ENCODE peak calls at places on chromosome 18, in ten cellular contexts. M, N, B, E, Q, T, O, X, Z and J are unnamed samples.

GRCh38 chr18:69703461-69703860 is 244.2 kb downstream of the CD226 start:
- DNase-seq in Q (no peak), T (no peak), M (no peak), N (no peak), O (no peak), B (no peak), E (no peak), Z (no peak), X (no peak), J (no peak)

GRCh38 chr18:54775686-54776085 is 52.6 kb upstream of the RAB27B start:
- DNase-seq in E (no peak), B (no peak), X (peak; percentile 89), O (no peak), N (no peak), M (peak; percentile 92), T (no peak), Q (no peak), Z (no peak), J (no peak)

GRCh38 chr18:31618801-31619200 is 27.1 kb downstream of the TTR start:
- DNase-seq in E (no peak), X (no peak), Z (no peak), M (no peak), N (no peak), T (no peak), Q (no peak), B (no peak), O (no peak), J (no peak)

GRCh38 chr18:11808001-11808855 is 43.0 kb upstream of the CHMP1B start:
- DNase-seq in M (peak; percentile 60), T (no peak), Q (no peak), Z (no peak), X (peak; percentile 13), B (no peak), O (no peak), E (no peak), N (peak; percentile 26), J (no peak)

GRCh38 chr18:44579745-44580144 is 100.9 kb upstream of the SETBP1 start:
- DNase-seq in T (no peak), B (no peak), Q (no peak), M (no peak), N (no peak), O (no peak), X (peak; percentile 39), Z (no peak), E (no peak), J (no peak)

GRCh38 chr18:11828772-11829432 is 22.3 kb upstream of the CHMP1B start:
- DNase-seq in Z (no peak), X (no peak), O (no peak), Q (no peak), M (no peak), N (no peak), B (no peak), E (no peak), T (no peak), J (no peak)

GRCh38 chr18:62109676-62110075 is 77.2 kb downstream of the PIGN start:
- DNase-seq in B (no peak), N (no peak), T (no peak), X (no peak), E (no peak), Q (no peak), O (no peak), M (no peak), Z (no peak), J (no peak)

GRCh38 chr18:12307251-12307736 is 747 bp upstream of the TUBB6 start:
- DNase-seq in T (peak; percentile 70), N (no peak), Z (no peak), E (peak; percentile 38), M (peak; percentile 60), B (no peak), X (peak; percentile 89), Q (no peak), O (no peak), J (no peak)

GRCh38 chr18:21489119-21489750 is 111.3 kb downstream of the ESCO1 start:
- DNase-seq in B (peak; percentile 11), O (no peak), T (no peak), N (peak; percentile 13), E (peak; percentile 49), Q (peak; percentile 11), M (peak; percentile 52), Z (peak; percentile 2), X (peak; percentile 67), J (no peak)

GRCh38 chr18:69897397-69898108 is 50.1 kb downstream of the CD226 start:
- DNase-seq in N (no peak), Z (no peak), M (no peak), O (no peak), X (no peak), B (no peak), Q (peak; percentile 33), E (no peak), T (no peak), J (no peak)

GRCh38 chr18:35524236-35524635 is 26.5 kb upstream of the INO80C start:
- DNase-seq in Z (no peak), E (no peak), Q (no peak), O (no peak), N (no peak), B (no peak), X (no peak), M (no peak), T (peak; percentile 39), J (peak; percentile 70)

GRCh38 chr18:5197032-5197434 is at the start of gene AKAIN1:
- DNase-seq in X (peak; percentile 65), M (peak; percentile 3), T (peak; percentile 38), N (no peak), O (no peak), Q (peak; percentile 19), Z (no peak), B (peak; percentile 4), E (peak; percentile 69), J (no peak)

GRCh38 chr18:44464401-44465185 is 216.1 kb upstream of the SETBP1 start:
- DNase-seq in T (no peak), Z (no peak), E (no peak), N (no peak), M (no peak), Q (no peak), B (no peak), O (no peak), X (peak; percentile 60), J (no peak)